ENCODE peak calls at places on chromosomes 1 and 21, in six cellular contexts. E is mesendoderm, G is neuronal stem cell, T is H9, F is IMR-90, K is H1. C is an unnamed sample.

GRCh38 chr1:63759778-63760177 is 14.0 kb upstream of the ROR1 start:
- DNase-seq in E (no peak), G (no peak), T (no peak), F (no peak), K (no peak), C (no peak)

GRCh38 chr1:209648931-209649776 is 3.1 kb downstream of the LAMB3 start:
- DNase-seq in E (no peak), G (no peak), T (no peak), F (peak; percentile 96), K (no peak), C (peak; percentile 96)

GRCh38 chr1:41981796-41982195 is 63.1 kb upstream of the HIVEP3 start:
- DNase-seq in E (no peak), G (no peak), T (no peak), F (no peak), K (no peak), C (no peak)

GRCh38 chr1:186420923-186421322 is 40.0 kb downstream of the PDC start:
- DNase-seq in E (no peak), G (no peak), T (no peak), F (peak; percentile 27), K (no peak), C (peak; percentile 47)

GRCh38 chr1:108512239-108513071 is 47.4 kb upstream of the EEIG2 start:
- DNase-seq in E (peak; percentile 26), G (peak; percentile 12), T (no peak), F (peak; percentile 50), K (no peak), C (peak; percentile 50)

GRCh38 chr21:24076179-24076578 is 1531.1 kb downstream of the MRPL39 start:
- DNase-seq in E (peak; percentile 0), G (no peak), T (no peak), F (peak; percentile 52), K (no peak), C (no peak)

GRCh38 chr1:226201029-226201593 is 14.6 kb upstream of the ACBD3 start:
- DNase-seq in E (peak; percentile 72), G (no peak), T (peak; percentile 65), F (peak; percentile 9), K (no peak), C (peak; percentile 18)

GRCh38 chr1:173416034-173416433 is 61.1 kb upstream of the PRDX6 start:
- DNase-seq in E (no peak), G (no peak), T (no peak), F (no peak), K (no peak), C (no peak)

GRCh38 chr1:30111431-30111830 is 612.0 kb downstream of the MATN1 start:
- DNase-seq in E (peak; percentile 68), G (peak; percentile 55), T (peak; percentile 65), F (peak; percentile 41), K (peak; percentile 34), C (peak; percentile 33)

GRCh38 chr1:163768581-163768980 is 446.8 kb downstream of the NUF2 start:
- DNase-seq in E (no peak), G (no peak), T (no peak), F (no peak), K (no peak), C (no peak)

GRCh38 chr1:2586154-2587070 is at the start of gene PRXL2B:
- DNase-seq in E (peak; percentile 99), G (peak; percentile 97), T (peak; percentile 98), F (peak; percentile 98), K (peak; percentile 95), C (peak; percentile 99)

GRCh38 chr1:156053770-156054499 is at the start of gene UBQLN4:
- DNase-seq in E (peak; percentile 93), G (peak; percentile 87), T (peak; percentile 90), F (peak; percentile 81), K (no peak), C (peak; percentile 88)

GRCh38 chr1:23194119-23194984 is 22.9 kb downstream of the HTR1D start:
- DNase-seq in E (peak; percentile 56), G (no peak), T (no peak), F (peak; percentile 95), K (no peak), C (peak; percentile 99)

GRCh38 chr1:241688940-241689368 is 36.9 kb downstream of the WDR64 start:
- DNase-seq in E (peak; percentile 73), G (no peak), T (no peak), F (peak; percentile 26), K (no peak), C (peak; percentile 18)

GRCh38 chr1:25051504-25051903 is 121.4 kb upstream of the RUNX3 start:
- DNase-seq in E (no peak), G (no peak), T (no peak), F (no peak), K (no peak), C (no peak)

GRCh38 chr1:22143065-22143514 is at the start of gene WNT4:
- DNase-seq in E (peak; percentile 69), G (no peak), T (peak; percentile 62), F (no peak), K (no peak), C (no peak)

GRCh38 chr1:24450857-24451397 is 35.3 kb downstream of the NIPAL3 start:
- DNase-seq in E (no peak), G (no peak), T (no peak), F (no peak), K (no peak), C (no peak)

DNA sequence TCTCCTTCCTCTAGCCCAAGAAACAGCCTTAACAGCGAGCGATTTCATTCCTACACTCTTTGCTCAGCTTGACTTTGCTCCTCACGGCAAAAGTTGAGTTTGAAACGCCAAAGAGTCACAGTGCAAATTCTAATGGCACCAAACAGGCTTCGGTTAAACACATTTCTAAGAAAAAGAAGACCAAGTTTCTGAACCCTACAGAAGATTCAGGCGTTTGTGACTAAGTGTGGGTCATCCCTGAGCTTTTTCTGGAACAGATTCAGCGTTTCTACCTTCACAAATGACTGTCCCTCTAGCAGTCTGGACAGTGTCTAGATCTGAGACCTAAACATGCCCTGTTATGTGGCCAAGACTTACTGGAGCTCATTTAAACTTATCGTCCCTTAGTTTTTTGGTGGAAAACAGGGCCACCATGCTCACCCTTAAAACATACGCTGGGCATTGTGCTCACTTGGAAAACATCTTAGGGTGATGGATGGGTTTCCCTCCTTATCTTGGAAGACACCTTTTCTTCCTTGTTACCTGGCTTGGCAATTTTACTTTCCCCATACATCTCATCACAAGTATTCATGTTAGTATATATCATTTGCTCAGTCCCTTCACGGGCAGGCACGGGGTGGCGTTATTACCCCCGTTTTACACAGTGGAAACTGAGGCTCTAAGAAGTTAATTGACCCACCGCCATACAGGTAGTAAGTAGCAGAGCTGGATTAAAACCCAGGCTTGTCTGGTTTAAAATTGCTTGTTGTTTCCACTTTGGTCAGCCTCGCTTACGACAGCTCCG is 1.0 kb downstream of the C1orf198 start:
- DNase-seq in E (no peak), G (no peak), T (no peak), F (no peak), K (no peak), C (peak; percentile 47)
- H2AK5ac ChIP-seq in E (no peak overlapping the region), G (no peak overlapping the region), T (no peak overlapping the region), F (peak overlapping the region; percentile 81), K (no peak overlapping the region), C (no peak overlapping the region)

DNA sequence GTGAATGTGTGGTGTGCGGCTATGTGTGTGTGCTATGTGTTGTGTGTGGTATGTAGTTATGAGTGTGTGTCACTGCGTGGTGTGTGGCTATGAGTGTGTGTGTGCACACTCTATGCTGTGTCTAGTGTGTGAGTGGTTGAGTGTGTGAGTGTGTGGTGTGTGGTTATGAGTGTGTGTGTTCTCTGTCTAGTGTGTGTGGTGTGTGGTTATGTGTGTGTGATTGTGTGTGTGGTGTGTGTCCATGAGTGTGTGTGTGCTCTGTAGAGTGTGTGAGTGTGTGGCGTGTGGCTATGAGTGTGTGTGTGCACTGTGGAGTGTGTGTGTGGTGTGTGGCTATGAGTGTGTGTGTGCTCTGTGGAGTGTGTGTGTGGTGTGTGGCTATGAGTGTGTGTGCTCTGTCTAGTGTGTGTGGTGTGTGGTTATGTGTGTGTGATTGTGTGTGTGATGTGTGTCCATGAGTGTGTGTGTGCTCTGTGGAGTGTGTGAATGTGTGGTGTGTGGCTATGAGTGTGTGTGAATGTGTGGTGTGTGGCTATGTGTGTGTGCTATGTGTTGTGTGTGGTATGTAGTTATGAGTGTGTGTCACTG is 2.3 kb upstream of the FCMR start:
- DNase-seq in E (no peak), G (no peak), T (no peak), F (no peak), K (no peak), C (no peak)
- H3K27ac ChIP-seq in E (no peak overlapping the region), G (peak overlapping the region; percentile 18), T (no peak overlapping the region), F (no peak overlapping the region), K (no peak overlapping the region), C (no peak overlapping the region)

GRCh38 chr1:19878637-19878985 is 3.6 kb upstream of the OTUD3 start:
- DNase-seq in E (no peak), G (no peak), T (no peak), F (no peak), K (no peak), C (no peak)

GRCh38 chr1:19882111-19883071 is at the start of gene OTUD3:
- DNase-seq in E (peak; percentile 98), G (peak; percentile 99), T (peak; percentile 97), F (peak; percentile 97), K (peak; percentile 89), C (peak; percentile 98)

GRCh38 chr1:19879227-19879626 is 3.0 kb upstream of the OTUD3 start:
- DNase-seq in E (no peak), G (no peak), T (no peak), F (no peak), K (no peak), C (no peak)

GRCh38 chr1:19877351-19877750 is 4.8 kb upstream of the OTUD3 start:
- DNase-seq in E (no peak), G (no peak), T (no peak), F (no peak), K (no peak), C (no peak)

DNA sequence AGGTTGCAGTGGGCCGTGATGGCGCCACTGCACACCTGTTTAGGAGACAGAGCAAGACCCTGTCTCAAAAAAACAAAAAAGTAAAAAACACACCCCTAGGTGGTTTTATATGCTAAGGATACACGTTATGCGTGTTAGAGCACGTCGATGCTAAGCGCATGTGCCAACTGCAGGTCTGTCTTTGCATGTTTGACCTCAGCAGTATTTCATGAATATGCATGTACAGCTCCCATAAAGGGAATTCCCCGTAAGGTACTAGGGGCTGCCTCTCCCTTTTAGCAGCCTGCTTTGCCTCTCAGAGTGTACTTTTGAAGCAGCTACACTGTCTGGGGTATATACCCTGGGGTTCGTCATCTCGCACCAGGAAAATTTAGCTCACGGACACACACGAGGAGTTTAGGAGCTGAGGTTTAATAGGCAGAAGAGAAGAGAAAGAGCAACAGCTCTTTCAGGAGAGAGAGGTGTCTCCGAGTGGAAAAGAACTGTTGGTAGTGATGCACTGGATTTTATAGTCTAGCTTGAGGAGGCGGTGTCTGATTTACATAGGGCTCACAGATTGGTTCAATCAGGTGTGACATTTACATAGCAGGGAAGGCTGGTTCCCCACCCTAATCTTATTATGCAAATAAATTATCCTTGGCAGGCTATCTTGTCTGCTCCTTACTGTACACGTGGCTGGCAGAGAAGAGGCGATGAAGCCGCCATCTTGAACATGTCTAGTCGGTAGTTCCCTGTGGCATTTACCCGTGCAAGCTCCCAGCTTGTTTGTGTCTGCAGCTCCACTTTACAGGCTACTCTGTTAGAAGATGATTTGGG is 4.2 kb upstream of the OTUD3 start:
- DNase-seq in E (peak; percentile 40), G (no peak), T (no peak), F (no peak), K (no peak), C (no peak)
- H2BK15ac ChIP-seq in E (no peak overlapping the region), G (no peak overlapping the region), T (no peak overlapping the region), F (no peak overlapping the region), K (no peak overlapping the region), C (no peak overlapping the region)

GRCh38 chr1:201985355-201985754 is 2.9 kb downstream of the RNPEP start:
- DNase-seq in E (no peak), G (no peak), T (no peak), F (no peak), K (no peak), C (no peak)

GRCh38 chr1:201982923-201983805 is 716 bp downstream of the RNPEP start:
- DNase-seq in E (peak; percentile 84), G (peak; percentile 42), T (peak; percentile 70), F (peak; percentile 70), K (no peak), C (peak; percentile 90)

GRCh38 chr1:201984446-201984845 is 2.0 kb downstream of the RNPEP start:
- DNase-seq in E (peak; percentile 13), G (no peak), T (no peak), F (no peak), K (no peak), C (no peak)

GRCh38 chr1:201982082-201982922 is at the start of gene RNPEP:
- DNase-seq in E (peak; percentile 66), G (peak; percentile 64), T (peak; percentile 77), F (peak; percentile 56), K (no peak), C (peak; percentile 65)
- H2AK5ac ChIP-seq in E (no peak within 1 kb of the TSS), G (peak within 1 kb of the TSS; percentile 43), T (no peak within 1 kb of the TSS), F (peak within 1 kb of the TSS; percentile 83), K (no peak within 1 kb of the TSS), C (no peak within 1 kb of the TSS)